ENCODE peak calls at places on chromosomes 1 and 21, in four cellular contexts. One of them, this sample, is unnamed.

GRCh38 chr1:63969461-63969893 is 195.7 kb downstream of the ROR1 start:
- DNase-seq in K562: no peak
- DNase-seq in HepG2: no peak
- DNase-seq in H1: no peak
- DNase-seq in this sample: no peak

GRCh38 chr1:214349008-214349407 is 68.0 kb downstream of the SMYD2 start:
- DNase-seq in K562: no peak
- DNase-seq in HepG2: no peak
- DNase-seq in H1: no peak
- DNase-seq in this sample: no peak

GRCh38 chr1:54378157-54378883 is 27.9 kb downstream of the SSBP3 start:
- DNase-seq in K562: no peak
- DNase-seq in HepG2: no peak
- DNase-seq in H1: peak
- DNase-seq in this sample: no peak

GRCh38 chr1:85093644-85094043 is 45.3 kb upstream of the MCOLN3 start:
- DNase-seq in K562: no peak
- DNase-seq in HepG2: no peak
- DNase-seq in H1: no peak
- DNase-seq in this sample: no peak

GRCh38 chr1:15510611-15511405 is 13.2 kb downstream of the CASP9 start:
- DNase-seq in K562: no peak
- DNase-seq in HepG2: no peak
- DNase-seq in H1: no peak
- DNase-seq in this sample: no peak

GRCh38 chr1:201686709-201687455 is 142.1 kb upstream of the IPO9 start:
- DNase-seq in K562: no peak
- DNase-seq in HepG2: no peak
- DNase-seq in H1: no peak
- DNase-seq in this sample: peak

GRCh38 chr1:4171480-4172450 is 271.7 kb upstream of the C1orf174 start:
- DNase-seq in K562: no peak
- DNase-seq in HepG2: no peak
- DNase-seq in H1: no peak
- DNase-seq in this sample: no peak

GRCh38 chr1:172468296-172468695 is 24.4 kb upstream of the PIGC start:
- DNase-seq in K562: no peak
- DNase-seq in HepG2: no peak
- DNase-seq in H1: no peak
- DNase-seq in this sample: no peak

GRCh38 chr21:17479606-17480005 is 33.2 kb upstream of the CXADR start:
- DNase-seq in K562: no peak
- DNase-seq in HepG2: no peak
- DNase-seq in H1: no peak
- DNase-seq in this sample: no peak

GRCh38 chr1:176605151-176605550 is 142.2 kb downstream of the PAPPA2 start:
- DNase-seq in K562: no peak
- DNase-seq in HepG2: no peak
- DNase-seq in H1: no peak
- DNase-seq in this sample: no peak

GRCh38 chr21:28099296-28099695 is 893.4 kb downstream of the LTN1 start:
- DNase-seq in K562: no peak
- DNase-seq in HepG2: no peak
- DNase-seq in H1: no peak
- DNase-seq in this sample: no peak

GRCh38 chr1:31715873-31716220 is 12.0 kb upstream of the COL16A1 start:
- DNase-seq in K562: no peak
- DNase-seq in HepG2: no peak
- DNase-seq in H1: no peak
- DNase-seq in this sample: no peak

GRCh38 chr1:209583408-209583807 is at the start of gene CAMK1G:
- DNase-seq in K562: no peak
- DNase-seq in HepG2: no peak
- DNase-seq in H1: peak
- DNase-seq in this sample: no peak

DNA sequence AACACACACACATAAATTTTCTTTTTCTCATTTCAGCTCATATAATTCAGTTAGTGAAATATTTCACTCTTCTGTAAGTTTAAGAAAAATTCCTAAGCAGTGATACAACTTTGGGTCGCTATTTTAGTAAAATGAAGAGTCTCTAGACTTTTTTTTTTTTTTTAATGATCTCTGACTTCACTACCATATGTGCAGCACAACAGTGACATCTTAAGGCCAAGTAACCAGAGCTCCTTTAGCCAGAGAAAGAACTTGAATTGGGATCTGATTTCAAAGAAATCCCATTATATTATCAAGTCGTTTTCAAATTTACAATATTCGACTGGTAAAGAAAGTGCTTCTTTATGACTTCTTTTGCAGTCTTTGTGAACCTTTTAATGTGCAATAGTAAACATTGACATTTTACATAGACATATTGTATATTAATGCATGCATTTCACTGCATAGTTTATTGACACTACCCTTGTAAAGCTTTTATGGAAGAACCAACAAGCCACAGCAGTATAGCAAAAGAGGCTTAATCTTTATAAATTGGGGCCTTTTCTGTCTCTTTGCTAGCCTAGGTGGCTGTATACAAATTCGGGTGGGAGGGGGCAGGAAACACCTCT is 62.2 kb downstream of the LRRC40 start:
- DNase-seq in K562: no peak
- DNase-seq in HepG2: no peak
- DNase-seq in H1: no peak
- DNase-seq in this sample: no peak
- TF ChIP-seq JUN in K562: no peak
- TF ChIP-seq JUN in HepG2: no peak
- TF ChIP-seq JUN in H1: no peak
- TF ChIP-seq JUN in this sample: no peak

GRCh38 chr1:12460121-12460520 is 157.9 kb downstream of the DHRS3 start:
- DNase-seq in K562: no peak
- DNase-seq in HepG2: no peak
- DNase-seq in H1: no peak
- DNase-seq in this sample: no peak

GRCh38 chr1:12461764-12462163 is 156.2 kb downstream of the DHRS3 start:
- DNase-seq in K562: no peak
- DNase-seq in HepG2: no peak
- DNase-seq in H1: no peak
- DNase-seq in this sample: no peak

GRCh38 chr1:12458571-12458970 is 159.4 kb downstream of the DHRS3 start:
- DNase-seq in K562: no peak
- DNase-seq in HepG2: no peak
- DNase-seq in H1: no peak
- DNase-seq in this sample: no peak

GRCh38 chr1:12462586-12462985 is 155.4 kb downstream of the DHRS3 start:
- DNase-seq in K562: no peak
- DNase-seq in HepG2: no peak
- DNase-seq in H1: no peak
- DNase-seq in this sample: no peak

DNA sequence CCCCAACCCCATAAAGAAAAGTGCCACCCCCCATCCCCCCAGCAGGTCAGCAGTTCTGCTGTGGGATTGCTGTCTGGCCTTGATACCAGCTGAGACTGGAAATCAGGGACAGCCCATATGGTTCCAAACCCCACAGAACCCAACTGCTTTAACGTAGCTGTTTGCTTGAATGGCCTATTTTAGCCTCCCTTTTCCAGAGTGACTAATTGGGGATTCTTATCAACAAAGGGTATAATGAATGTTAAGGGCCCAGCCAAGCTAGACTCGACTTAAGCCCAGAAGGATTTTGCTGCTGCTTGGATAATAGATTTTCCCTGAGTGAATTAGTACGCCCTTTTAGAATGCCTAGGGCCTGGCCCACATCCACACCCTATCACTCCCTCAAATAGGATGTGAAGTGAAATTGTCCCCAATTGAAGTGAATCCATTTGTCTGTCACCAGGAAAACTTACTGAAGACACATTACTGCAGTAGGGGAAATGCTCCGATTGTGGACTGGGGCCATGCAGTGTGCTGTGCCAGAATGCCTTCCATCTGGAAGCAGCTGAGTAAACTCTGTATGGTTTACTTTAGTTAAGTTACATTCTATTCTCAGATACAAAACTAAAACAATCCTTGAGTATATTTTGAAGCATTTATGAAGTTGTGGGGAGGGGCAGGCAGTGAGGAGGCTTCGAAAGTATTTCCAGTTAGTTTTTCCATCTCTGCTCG is 156.9 kb downstream of the DHRS3 start:
- DNase-seq in K562: peak
- DNase-seq in HepG2: no peak
- DNase-seq in H1: no peak
- DNase-seq in this sample: no peak
- TF ChIP-seq CHD2 in K562: no peak
- TF ChIP-seq CHD2 in HepG2: no peak
- TF ChIP-seq CHD2 in H1: no peak
- TF ChIP-seq CHD2 in this sample: no peak

DNA sequence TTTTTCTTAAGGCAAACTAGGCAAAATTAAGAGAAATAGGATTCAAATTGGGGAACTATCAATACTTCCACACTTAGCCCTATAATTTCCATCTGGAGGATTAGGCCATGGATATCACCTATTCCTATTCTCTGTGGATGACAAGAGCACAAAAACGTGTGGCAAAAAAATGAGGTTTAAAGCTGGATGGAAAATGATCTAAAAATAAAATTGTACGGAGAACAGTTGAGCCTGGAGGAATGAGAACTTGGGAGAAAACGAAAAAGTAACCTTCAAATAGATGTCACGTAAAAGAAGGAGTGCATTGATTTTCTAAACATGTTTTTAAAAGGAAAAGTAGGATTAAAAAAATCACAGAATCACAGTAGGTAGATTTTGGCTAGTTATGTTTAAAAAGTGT is 55.7 kb downstream of the RGS4 start:
- DNase-seq in K562: no peak
- DNase-seq in HepG2: no peak
- DNase-seq in H1: no peak
- DNase-seq in this sample: no peak
- TF ChIP-seq JUN in K562: no peak
- TF ChIP-seq JUN in HepG2: no peak
- TF ChIP-seq JUN in H1: no peak
- TF ChIP-seq JUN in this sample: no peak

DNA sequence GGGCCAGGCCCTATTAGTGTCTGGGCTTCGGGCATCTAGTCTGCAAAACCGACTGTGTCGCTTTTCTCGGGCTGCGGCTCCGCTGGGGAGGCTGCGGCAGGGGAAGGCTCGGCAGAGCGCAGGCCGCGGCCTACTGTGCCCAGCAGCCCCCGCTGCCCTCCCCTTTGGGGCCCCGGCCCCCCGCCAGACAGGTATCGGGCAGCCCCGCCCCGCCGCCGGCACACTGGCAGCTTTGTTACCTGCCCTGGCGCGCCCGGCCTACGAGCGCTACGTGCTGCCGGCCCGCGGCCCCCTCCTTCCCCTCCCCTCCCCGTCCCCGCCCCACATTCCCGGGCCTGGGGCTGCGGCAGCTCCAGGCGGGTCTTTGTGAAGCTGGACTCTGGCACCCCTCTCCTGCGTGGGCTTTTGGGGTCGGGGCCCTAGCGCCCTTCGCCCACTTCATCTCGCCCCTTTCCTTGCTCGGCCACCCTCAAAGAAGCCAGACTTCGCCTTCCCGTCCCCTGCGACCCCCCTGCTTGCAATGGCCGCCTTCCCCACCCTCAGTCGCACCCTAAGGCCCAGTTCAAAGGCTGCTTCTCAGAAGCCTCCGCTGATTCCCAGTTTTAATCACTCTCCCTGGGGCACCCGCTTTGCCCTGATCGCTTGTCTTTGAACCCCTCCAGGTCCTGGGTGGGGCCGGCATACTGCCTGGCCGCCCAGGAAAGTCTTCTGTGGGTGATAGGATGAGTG is 48.9 kb upstream of the SLC2A1 start:
- DNase-seq in K562: no peak
- DNase-seq in HepG2: no peak
- DNase-seq in H1: no peak
- DNase-seq in this sample: no peak
- TF ChIP-seq CHD2 in K562: no peak
- TF ChIP-seq CHD2 in HepG2: no peak
- TF ChIP-seq CHD2 in H1: no peak
- TF ChIP-seq CHD2 in this sample: no peak

GRCh38 chr1:13728104-13728503 is 28.1 kb downstream of the PRDM2 start:
- DNase-seq in K562: no peak
- DNase-seq in HepG2: no peak
- DNase-seq in H1: no peak
- DNase-seq in this sample: no peak
- TF ChIP-seq JUN in K562: no peak
- TF ChIP-seq JUN in HepG2: no peak
- TF ChIP-seq JUN in H1: no peak
- TF ChIP-seq JUN in this sample: no peak

DNA sequence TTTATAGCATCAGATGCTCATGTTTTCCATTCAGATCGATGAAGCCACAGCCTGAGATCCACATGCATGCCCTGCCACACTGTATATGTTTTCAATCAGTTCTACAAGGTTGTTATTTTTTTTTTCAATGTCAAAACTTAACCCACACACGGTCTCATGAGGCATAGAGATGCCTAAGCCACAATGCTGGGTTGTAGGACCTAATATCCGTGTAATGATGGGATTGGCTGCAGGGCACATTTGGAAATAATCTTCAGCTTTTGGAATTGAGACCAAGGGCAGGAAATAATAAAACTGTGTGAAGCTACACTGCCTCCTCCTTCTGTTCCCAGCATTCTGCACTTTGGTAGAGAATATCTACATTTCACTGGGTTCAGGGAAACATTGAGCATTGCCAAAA is 176.5 kb downstream of the LYPLAL1 start:
- DNase-seq in K562: no peak
- DNase-seq in HepG2: no peak
- DNase-seq in H1: no peak
- DNase-seq in this sample: no peak
- TF ChIP-seq CHD2 in K562: no peak
- TF ChIP-seq CHD2 in HepG2: no peak
- TF ChIP-seq CHD2 in H1: no peak
- TF ChIP-seq CHD2 in this sample: no peak